ENCODE peak calls at places on chromosomes 11 and 22, in four cellular contexts. O is A549, G is right cardiac atrium, E is ovary. C is an unnamed sample.

GRCh38 chr11:94504689-94505293 is 7.5 kb upstream of the C11orf97 start:
- DNase-seq in O (peak; percentile 42), G (no peak), E (no peak), C (no peak)

GRCh38 chr22:29190915-29191314 is 14.8 kb upstream of the EMID1 start:
- DNase-seq in O (no peak), G (no peak), E (no peak), C (no peak)

GRCh38 chr11:111472228-111472627 is 40.0 kb downstream of the BTG4 start:
- DNase-seq in O (no peak), G (no peak), E (no peak), C (no peak)

GRCh38 chr11:114348200-114349191 is 51.8 kb downstream of the C11orf71 start:
- DNase-seq in O (peak; percentile 59), G (no peak), E (no peak), C (peak; percentile 61)

GRCh38 chr11:102244681-102245409 is 72.4 kb upstream of the BIRC3 start:
- DNase-seq in O (peak; percentile 45), G (no peak), E (no peak), C (no peak)

GRCh38 chr11:68159161-68159560 is 38.0 kb upstream of the CHKA start:
- DNase-seq in O (no peak), G (no peak), E (no peak), C (no peak)

GRCh38 chr11:66363805-66364535 is 7.6 kb downstream of the SLC29A2 start:
- DNase-seq in O (peak; percentile 64), G (peak; percentile 83), E (no peak), C (no peak)

GRCh38 chr11:65853249-65853979 is 4.6 kb downstream of the CFL1 start:
- DNase-seq in O (no peak), G (peak; percentile 32), E (no peak), C (no peak)

GRCh38 chr11:62574363-62575057 is 819 bp upstream of the EEF1G start:
- DNase-seq in O (no peak), G (peak; percentile 78), E (peak; percentile 65), C (peak; percentile 63)

GRCh38 chr22:35257002-35257320 is 332 bp upstream of the HMGXB4 start:
- DNase-seq in O (no peak), G (no peak), E (no peak), C (no peak)

GRCh38 chr11:66317766-66318575 is 1.1 kb upstream of the CD248 start:
- DNase-seq in O (no peak), G (peak; percentile 83), E (peak; percentile 65), C (peak; percentile 76)

GRCh38 chr11:134916829-134917228 is 504.8 kb upstream of the B3GAT1 start:
- DNase-seq in O (no peak), G (no peak), E (no peak), C (no peak)

GRCh38 chr11:73475549-73475948 is 99.3 kb downstream of the RELT start:
- DNase-seq in O (no peak), G (no peak), E (no peak), C (no peak)

GRCh38 chr11:116548286-116548685 is 224.5 kb downstream of the BUD13 start:
- DNase-seq in O (no peak), G (no peak), E (no peak), C (no peak)

GRCh38 chr11:117816846-117817212 is 7.7 kb downstream of the FXYD2 start:
- DNase-seq in O (no peak), G (no peak), E (peak; percentile 23), C (peak; percentile 38)

GRCh38 chr11:4543561-4543960 is 1.4 kb upstream of the OR52M1 start:
- DNase-seq in O (peak; percentile 13), G (no peak), E (no peak), C (no peak)

GRCh38 chr11:10023202-10023601 is 270.8 kb downstream of the SBF2 start:
- DNase-seq in O (no peak), G (no peak), E (no peak), C (no peak)

DNA sequence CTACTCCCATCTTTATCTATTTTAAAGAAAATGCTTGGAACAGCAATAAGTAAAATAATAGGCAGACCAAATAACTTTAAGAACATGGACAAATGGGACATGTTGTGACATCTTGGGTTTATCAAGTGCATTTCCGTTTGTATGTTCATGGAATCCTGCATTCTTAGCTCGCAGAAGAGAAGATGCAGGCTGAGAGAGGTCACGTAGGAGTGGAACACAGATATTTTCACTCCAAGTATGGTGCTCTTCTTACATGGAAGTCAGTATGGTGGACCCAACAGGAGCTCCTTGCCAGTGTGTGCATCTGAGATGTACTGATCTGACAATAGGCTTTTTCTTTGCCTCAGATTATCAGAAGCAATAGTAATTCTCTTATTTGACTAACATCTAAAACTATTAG is 1.7 kb downstream of the E2F8 start:
- DNase-seq in O (no peak), G (no peak), E (no peak), C (no peak)
- H3K27ac ChIP-seq in O (no peak overlapping the region), G (no peak overlapping the region), E (no peak overlapping the region), C (no peak overlapping the region)

GRCh38 chr22:20520093-20520511 is 12.7 kb downstream of the MED15 start:
- DNase-seq in O (no peak), G (no peak), E (no peak), C (no peak)

GRCh38 chr22:20517841-20518592 is 10.6 kb downstream of the MED15 start:
- DNase-seq in O (no peak), G (no peak), E (no peak), C (no peak)

GRCh38 chr22:20517422-20517821 is 10.0 kb downstream of the MED15 start:
- DNase-seq in O (no peak), G (no peak), E (no peak), C (no peak)

GRCh38 chr22:20522134-20522827 is 14.9 kb downstream of the MED15 start:
- DNase-seq in O (no peak), G (no peak), E (no peak), C (no peak)

DNA sequence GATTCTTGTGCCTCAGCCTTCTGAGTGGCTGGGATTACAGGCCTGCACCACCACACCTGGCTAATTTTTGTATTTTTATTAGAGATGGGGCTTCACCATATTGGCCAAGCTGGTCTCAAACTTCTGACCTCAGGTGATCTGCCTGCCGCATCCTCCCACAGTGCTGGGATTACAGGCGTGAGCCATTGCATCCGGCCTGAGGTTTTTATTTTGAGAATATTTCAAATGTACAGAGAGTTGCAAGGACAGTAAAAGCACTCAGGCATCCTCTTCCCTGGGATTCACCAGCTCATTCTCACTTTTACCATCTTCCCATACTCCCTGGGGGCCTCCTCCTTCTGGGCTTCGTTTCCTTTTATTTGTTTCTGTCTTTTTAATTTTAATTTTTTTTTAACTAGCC is 12.1 kb downstream of the MED15 start:
- DNase-seq in O (no peak), G (no peak), E (no peak), C (no peak)
- H3K4me1 ChIP-seq in O (peaks cover 45% of the 10 kb centered on the region), G (peaks cover 27% of the 10 kb centered on the region), E (peaks cover 17% of the 10 kb centered on the region), C (peaks cover 5% of the 10 kb centered on the region)

GRCh38 chr11:126474888-126475626 is 119.6 kb downstream of the ST3GAL4 start:
- DNase-seq in O (no peak), G (peak; percentile 60), E (peak; percentile 53), C (no peak)
- H3K27ac ChIP-seq in O (no peak overlapping the region), G (no peak overlapping the region), E (no peak overlapping the region), C (no peak overlapping the region)

GRCh38 chr22:39242809-39243442 is 1.9 kb downstream of the PDGFB start:
- DNase-seq in O (no peak), G (no peak), E (no peak), C (no peak)
- H3K4me1 ChIP-seq in O (peaks cover 39% of the 10 kb centered on the region), G (peaks cover 6% of the 10 kb centered on the region), E (peaks cover 5% of the 10 kb centered on the region), C (peaks cover 13% of the 10 kb centered on the region)

DNA sequence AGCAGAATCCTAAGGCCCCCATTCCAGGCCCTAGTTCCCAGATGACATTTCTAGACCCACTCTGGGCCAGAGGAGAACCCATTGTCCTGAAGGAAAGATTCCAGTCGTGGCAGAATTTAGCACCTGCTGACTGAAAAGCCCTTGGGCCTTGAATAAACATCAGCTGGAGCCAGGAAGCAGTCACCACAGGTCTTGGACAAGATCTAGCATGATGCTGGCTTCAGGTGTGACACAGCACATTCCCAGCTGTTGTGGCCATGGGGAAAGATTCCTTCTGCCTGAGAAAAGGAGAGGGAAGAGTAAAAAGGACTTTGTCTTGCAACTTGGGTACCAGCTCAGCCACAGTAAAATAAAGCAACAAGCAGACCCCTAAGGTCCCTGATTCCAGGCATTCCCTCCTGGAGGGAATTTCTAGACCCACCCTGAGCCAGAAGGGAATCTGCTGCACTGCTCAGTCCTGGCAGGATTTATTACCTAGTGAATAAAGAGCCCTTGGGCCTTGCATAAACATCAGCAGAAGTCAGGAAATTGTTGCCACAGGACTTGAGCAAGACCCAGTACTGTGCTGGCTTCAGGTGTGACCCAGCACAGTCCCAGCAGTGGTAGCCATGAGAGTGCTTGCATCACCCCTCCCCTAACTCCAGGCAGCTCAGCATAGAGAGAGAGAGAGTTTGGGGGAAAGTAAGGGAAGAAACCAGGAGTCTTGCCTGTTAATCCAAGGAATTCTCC is 42.5 kb upstream of the PAMR1 start:
- DNase-seq in O (peak; percentile 17), G (no peak), E (no peak), C (no peak)
- H3K27ac ChIP-seq in O (peak overlapping the region; percentile 26), G (no peak overlapping the region), E (no peak overlapping the region), C (no peak overlapping the region)

DNA sequence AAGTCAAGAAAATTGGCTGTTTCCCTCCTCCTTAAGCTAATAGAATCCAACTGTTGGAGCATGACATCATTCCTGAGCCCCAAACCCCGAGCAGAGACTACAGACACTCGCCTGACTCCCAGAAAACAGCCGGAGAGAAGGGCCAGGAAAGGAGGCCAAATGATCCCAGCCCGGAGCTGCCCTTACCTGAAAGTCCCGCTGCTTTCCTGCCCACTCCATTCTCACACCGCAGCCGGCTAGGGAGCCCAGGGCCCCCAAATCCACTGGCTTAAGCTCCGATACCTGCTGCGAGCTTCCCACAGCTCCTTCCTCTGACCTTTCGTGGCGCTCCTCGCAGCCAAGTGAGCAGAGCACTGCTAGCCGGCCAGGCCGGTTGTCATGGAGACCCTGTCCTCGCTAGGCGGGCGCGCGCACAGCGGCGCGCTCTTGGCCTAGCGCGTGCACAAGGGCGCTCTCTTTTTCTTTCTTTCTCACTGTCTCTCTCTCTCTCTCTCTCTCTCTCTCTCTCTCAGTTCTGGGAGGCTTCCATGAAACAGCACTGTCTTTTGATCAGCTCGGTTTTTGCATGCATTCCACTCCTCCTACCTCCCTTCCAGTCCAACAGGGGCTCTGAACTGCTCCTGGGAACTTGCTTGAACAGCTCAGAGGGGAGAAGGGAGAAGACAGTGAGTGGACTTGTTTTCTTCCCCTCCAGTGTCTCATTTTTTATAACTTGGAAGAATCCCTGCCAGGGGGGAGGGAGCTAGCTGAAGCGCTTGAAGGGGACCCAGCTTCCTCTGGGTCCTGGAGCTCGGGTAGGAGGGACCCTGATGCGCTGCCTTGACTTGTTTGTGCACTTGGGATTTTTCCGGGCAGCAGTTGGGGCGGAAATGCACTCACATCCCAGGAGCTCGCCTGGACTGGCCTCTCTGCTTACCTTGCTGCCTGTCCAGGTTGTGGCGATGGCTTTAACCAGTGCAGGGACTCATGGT is 100.4 kb upstream of the AKIP1 start:
- DNase-seq in O (no peak), G (peak; percentile 94), E (peak; percentile 87), C (no peak)
- H3K4me1 ChIP-seq in O (peaks cover 30% of the 10 kb centered on the region), G (peaks cover 19% of the 10 kb centered on the region), E (peaks cover 30% of the 10 kb centered on the region), C (peaks cover 47% of the 10 kb centered on the region)

DNA sequence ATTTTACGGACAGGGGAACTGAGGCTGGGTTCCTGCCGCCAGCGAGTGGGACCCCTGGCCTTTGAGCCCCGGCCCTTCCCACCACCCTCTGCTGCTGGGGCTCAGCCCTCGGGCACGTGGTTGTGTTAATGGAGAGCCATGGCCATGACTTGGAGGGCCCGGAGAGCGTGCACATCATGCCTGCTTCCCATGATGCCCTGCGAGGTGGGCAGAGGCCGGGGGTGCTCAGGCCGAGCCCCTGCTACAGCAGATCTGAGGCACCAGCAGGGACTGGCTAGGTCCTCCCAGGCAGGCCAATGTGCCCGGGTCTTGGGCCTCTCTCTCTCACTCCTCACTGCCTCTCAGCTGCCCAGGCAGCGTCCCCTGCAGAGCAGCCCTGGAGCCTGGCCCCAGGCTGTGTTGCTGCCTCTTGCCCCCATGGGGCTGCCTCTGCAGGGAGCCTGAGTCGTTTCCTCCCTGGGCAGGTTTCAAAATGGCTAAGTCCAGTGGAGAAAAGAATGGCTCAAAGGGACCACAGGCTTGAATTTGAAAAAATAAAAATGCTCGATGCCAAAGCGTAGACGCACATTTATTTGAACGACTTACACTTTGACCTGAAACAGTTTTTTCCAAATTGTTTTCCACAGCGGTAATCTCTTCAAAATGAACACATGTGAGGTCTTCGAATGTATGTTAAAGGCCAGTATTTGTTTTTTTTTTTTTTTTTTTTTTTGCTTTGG is 72.6 kb upstream of the CLDN5 start:
- DNase-seq in O (no peak), G (no peak), E (no peak), C (no peak)
- H3K27ac ChIP-seq in O (no peak overlapping the region), G (no peak overlapping the region), E (no peak overlapping the region), C (no peak overlapping the region)

C was measured in Peyer's patch.